ENCODE peak calls at places on chromosomes 2 and 18, in five cellular contexts. One of them, this sample, is unnamed.

GRCh38 chr18:52907522-52907921 is 567.5 kb downstream of the DCC start:
- DNase-seq in EL: no peak
- DNase-seq in NCI-H146: no peak
- DNase-seq in naive thymus-derived CD4-positive, alpha-beta T cell: no peak
- DNase-seq in CD8-positive, alpha-beta T cell: no peak
- DNase-seq in this sample: no peak

GRCh38 chr2:96679843-96680242 is 37.3 kb downstream of the FER1L5 start:
- DNase-seq in EL: no peak
- DNase-seq in CD8-positive, alpha-beta T cell: no peak
- DNase-seq in NCI-H146: peak
- DNase-seq in naive thymus-derived CD4-positive, alpha-beta T cell: no peak
- DNase-seq in this sample: peak

GRCh38 chr2:88590998-88591613 is 36.2 kb downstream of the EIF2AK3 start:
- DNase-seq in NCI-H146: peak
- DNase-seq in CD8-positive, alpha-beta T cell: peak
- DNase-seq in EL: peak
- DNase-seq in naive thymus-derived CD4-positive, alpha-beta T cell: peak
- DNase-seq in this sample: peak

GRCh38 chr2:190328748-190329147 is 9.1 kb upstream of the HIBCH start:
- DNase-seq in NCI-H146: peak
- DNase-seq in EL: no peak
- DNase-seq in naive thymus-derived CD4-positive, alpha-beta T cell: no peak
- DNase-seq in CD8-positive, alpha-beta T cell: no peak
- DNase-seq in this sample: peak

GRCh38 chr2:55732854-55733253 is 39.2 kb upstream of the PNPT1 start:
- DNase-seq in NCI-H146: no peak
- DNase-seq in EL: no peak
- DNase-seq in CD8-positive, alpha-beta T cell: no peak
- DNase-seq in naive thymus-derived CD4-positive, alpha-beta T cell: no peak
- DNase-seq in this sample: no peak

GRCh38 chr18:45874501-45875184 is 49.2 kb downstream of the SIGLEC15 start:
- DNase-seq in EL: peak
- DNase-seq in naive thymus-derived CD4-positive, alpha-beta T cell: peak
- DNase-seq in NCI-H146: no peak
- DNase-seq in CD8-positive, alpha-beta T cell: peak
- DNase-seq in this sample: no peak

GRCh38 chr2:205982776-205983327 is 103.1 kb downstream of the INO80D start:
- DNase-seq in EL: no peak
- DNase-seq in NCI-H146: no peak
- DNase-seq in naive thymus-derived CD4-positive, alpha-beta T cell: no peak
- DNase-seq in CD8-positive, alpha-beta T cell: no peak
- DNase-seq in this sample: no peak

GRCh38 chr2:172056293-172056692 is 29.0 kb upstream of the DLX1 start:
- DNase-seq in EL: no peak
- DNase-seq in CD8-positive, alpha-beta T cell: no peak
- DNase-seq in naive thymus-derived CD4-positive, alpha-beta T cell: no peak
- DNase-seq in NCI-H146: no peak
- DNase-seq in this sample: no peak

GRCh38 chr2:145751634-145752033 is 1231.7 kb upstream of the ZEB2 start:
- DNase-seq in CD8-positive, alpha-beta T cell: no peak
- DNase-seq in naive thymus-derived CD4-positive, alpha-beta T cell: no peak
- DNase-seq in NCI-H146: no peak
- DNase-seq in EL: peak
- DNase-seq in this sample: peak

GRCh38 chr18:70636991-70637390 is 348.1 kb downstream of the SOCS6 start:
- DNase-seq in EL: no peak
- DNase-seq in naive thymus-derived CD4-positive, alpha-beta T cell: no peak
- DNase-seq in NCI-H146: no peak
- DNase-seq in CD8-positive, alpha-beta T cell: no peak
- DNase-seq in this sample: no peak

GRCh38 chr2:61434314-61434713 is 36.6 kb downstream of the USP34 start:
- DNase-seq in EL: no peak
- DNase-seq in NCI-H146: no peak
- DNase-seq in naive thymus-derived CD4-positive, alpha-beta T cell: no peak
- DNase-seq in CD8-positive, alpha-beta T cell: no peak
- DNase-seq in this sample: no peak

GRCh38 chr2:100610381-100610831 is 47.6 kb downstream of the PDCL3 start:
- DNase-seq in CD8-positive, alpha-beta T cell: peak
- DNase-seq in NCI-H146: no peak
- DNase-seq in EL: peak
- DNase-seq in naive thymus-derived CD4-positive, alpha-beta T cell: peak
- DNase-seq in this sample: peak

GRCh38 chr2:216370961-216371633 is 1.2 kb downstream of the MARCHF4 start:
- DNase-seq in EL: peak
- DNase-seq in CD8-positive, alpha-beta T cell: no peak
- DNase-seq in naive thymus-derived CD4-positive, alpha-beta T cell: no peak
- DNase-seq in NCI-H146: peak
- DNase-seq in this sample: peak

GRCh38 chr2:237996041-237996593 is 29.3 kb downstream of the UBE2F start:
- DNase-seq in naive thymus-derived CD4-positive, alpha-beta T cell: no peak
- DNase-seq in NCI-H146: no peak
- DNase-seq in EL: peak
- DNase-seq in CD8-positive, alpha-beta T cell: no peak
- DNase-seq in this sample: no peak

GRCh38 chr2:27702302-27702701 is 38.6 kb downstream of the SLC4A1AP start:
- DNase-seq in CD8-positive, alpha-beta T cell: no peak
- DNase-seq in NCI-H146: no peak
- DNase-seq in naive thymus-derived CD4-positive, alpha-beta T cell: no peak
- DNase-seq in EL: no peak
- DNase-seq in this sample: no peak

GRCh38 chr2:70118798-70119454 is 31.6 kb downstream of the PCBP1 start:
- DNase-seq in NCI-H146: peak
- DNase-seq in CD8-positive, alpha-beta T cell: no peak
- DNase-seq in naive thymus-derived CD4-positive, alpha-beta T cell: no peak
- DNase-seq in EL: no peak
- DNase-seq in this sample: peak

GRCh38 chr2:28437142-28437835 is 44.6 kb downstream of the FOSL2 start:
- DNase-seq in NCI-H146: no peak
- DNase-seq in EL: no peak
- DNase-seq in naive thymus-derived CD4-positive, alpha-beta T cell: no peak
- DNase-seq in CD8-positive, alpha-beta T cell: no peak
- DNase-seq in this sample: no peak

GRCh38 chr2:101255501-101255900 is 2.8 kb downstream of the CNOT11 start:
- DNase-seq in EL: peak
- DNase-seq in NCI-H146: no peak
- DNase-seq in CD8-positive, alpha-beta T cell: no peak
- DNase-seq in naive thymus-derived CD4-positive, alpha-beta T cell: no peak
- DNase-seq in this sample: no peak